ENCODE peak calls at places on chromosomes 16 and 17, in five cellular contexts. B is A549, H is natural killer cell, I is brain microvascular endothelial cell, M is neural progenitor cell. S is an unnamed sample.

GRCh38 chr16:160691-161190 is 5.0 kb upstream of the HBM start:
- DNase-seq in I (no peak), M (no peak), H (no peak), B (no peak), S (no peak)

GRCh38 chr16:75456971-75457370 is 7.5 kb downstream of the TMEM170A start:
- DNase-seq in M (no peak), H (no peak), B (no peak), I (no peak), S (no peak)

GRCh38 chr17:62652251-62653001 is 25.0 kb downstream of the MRC2 start:
- DNase-seq in I (peak; percentile 47), H (peak; percentile 35), M (peak; percentile 63), B (peak; percentile 48), S (peak; percentile 32)

GRCh38 chr17:7538891-7539290 is 10.0 kb upstream of the TNFSF12 start:
- DNase-seq in B (no peak), H (no peak), M (no peak), I (peak; percentile 28), S (no peak)

GRCh38 chr17:55795098-55795497 is 44.2 kb downstream of the PCTP start:
- DNase-seq in B (no peak), H (no peak), I (no peak), M (no peak), S (no peak)

GRCh38 chr17:57045868-57046671 is 39.0 kb upstream of the AKAP1 start:
- DNase-seq in H (peak; percentile 48), I (no peak), M (no peak), B (no peak), S (peak; percentile 36)

GRCh38 chr17:2302740-2303277 is 776 bp downstream of the SMG6 start:
- DNase-seq in M (peak; percentile 40), H (no peak), B (no peak), I (no peak), S (no peak)

GRCh38 chr16:68399456-68399855 is 48.9 kb downstream of the SMPD3 start:
- DNase-seq in H (no peak), I (no peak), B (no peak), M (no peak), S (no peak)

GRCh38 chr16:86523166-86523740 is 12.9 kb downstream of the FOXF1 start:
- DNase-seq in B (no peak), H (no peak), M (no peak), I (no peak), S (no peak)

GRCh38 chr17:12522743-12523181 is 142.9 kb upstream of the MYOCD start:
- DNase-seq in H (no peak), B (peak; percentile 20), M (peak; percentile 12), I (peak; percentile 73), S (no peak)

GRCh38 chr16:75116081-75116910 is at the start of gene LDHD:
- DNase-seq in I (peak; percentile 41), B (peak; percentile 86), H (no peak), M (peak; percentile 67), S (no peak)

GRCh38 chr17:18191967-18192366 is 8.3 kb downstream of the ALKBH5 start:
- DNase-seq in M (no peak), B (peak; percentile 81), I (no peak), H (no peak), S (no peak)
- TF ChIP-seq CTCF in M (peak; percentile 39), B (peak; percentile 21), I (peak; percentile 65), H (no peak), S (no peak)

GRCh38 chr17:76461765-76462555 is 5.4 kb upstream of the AANAT start:
- DNase-seq in I (no peak), M (no peak), B (no peak), H (no peak), S (no peak)

GRCh38 chr17:76459674-76460073 is 6.7 kb upstream of the UBE2O start:
- DNase-seq in H (no peak), B (no peak), M (no peak), I (no peak), S (no peak)

GRCh38 chr17:76453431-76453743 is 435 bp upstream of the UBE2O start:
- DNase-seq in M (no peak), H (no peak), I (no peak), B (no peak), S (no peak)

GRCh38 chr17:76462556-76463290 is 4.7 kb upstream of the AANAT start:
- DNase-seq in B (no peak), H (no peak), I (no peak), M (no peak), S (no peak)

GRCh38 chr17:76458580-76459490 is 5.9 kb upstream of the UBE2O start:
- DNase-seq in I (peak; percentile 52), B (peak; percentile 91), H (no peak), M (peak; percentile 82), S (no peak)
- TF ChIP-seq CTCF in I (peak; percentile 86), B (peak; percentile 76), H (no peak), M (peak; percentile 57), S (no peak)

GRCh38 chr16:15885560-15886001 is 2.8 kb downstream of the CEP20 start:
- DNase-seq in H (no peak), B (no peak), M (no peak), I (no peak), S (no peak)
- TF ChIP-seq CTCF in H (no peak), B (no peak), M (no peak), I (no peak), S (no peak)

GRCh38 chr17:35578195-35578928 is at the start of gene PEX12:
- DNase-seq in M (peak; percentile 87), H (peak; percentile 76), B (peak; percentile 93), I (peak; percentile 81), S (peak; percentile 71)
- TF ChIP-seq CTCF in M (no peak), H (no peak), B (no peak), I (no peak), S (no peak)